ENCODE peak calls at places on chromosome 1, in nine cellular contexts. V is breast epithelium, C is A549, P is ovary, E is gastrocnemius medialis, R is tibial nerve, I is GM23248, G is lower lobe of right lung, O is esophagus squamous epithelium. J is an unnamed sample.

GRCh38 chr1:54984126-54984842 is 3.9 kb downstream of the TMEM61 start:
- DNase-seq in V (no peak), C (no peak), P (no peak), E (no peak), R (no peak), I (no peak), G (no peak), O (no peak), J (no peak)

GRCh38 chr1:31102501-31102950 is 37.0 kb upstream of the PUM1 start:
- DNase-seq in V (peak; percentile 59), C (peak; percentile 28), P (no peak), E (no peak), R (peak; percentile 53), I (peak; percentile 62), G (no peak), O (no peak), J (no peak)

GRCh38 chr1:79667848-79668696 is 661.5 kb upstream of the ADGRL4 start:
- DNase-seq in V (no peak), C (no peak), P (no peak), E (no peak), R (no peak), I (no peak), G (no peak), O (no peak), J (no peak)

GRCh38 chr1:209383422-209383821 is 200.1 kb upstream of the CAMK1G start:
- DNase-seq in V (no peak), C (no peak), P (no peak), E (no peak), R (no peak), I (no peak), G (no peak), O (no peak), J (no peak)

GRCh38 chr1:214566158-214567104 is 15.0 kb upstream of the PTPN14 start:
- DNase-seq in V (no peak), C (peak; percentile 66), P (no peak), E (no peak), R (no peak), I (peak; percentile 97), G (no peak), O (no peak), J (no peak)

GRCh38 chr1:161970633-161971032 is 53.0 kb downstream of the OLFML2B start:
- DNase-seq in V (no peak), C (no peak), P (no peak), E (no peak), R (no peak), I (no peak), G (no peak), O (no peak), J (no peak)

GRCh38 chr1:212162635-212163034 is 122.6 kb upstream of the PPP2R5A start:
- DNase-seq in V (no peak), C (no peak), P (peak; percentile 16), E (peak; percentile 61), R (peak; percentile 35), I (peak; percentile 60), G (no peak), O (no peak), J (no peak)

GRCh38 chr1:230187290-230187689 is 120.3 kb downstream of the GALNT2 start:
- DNase-seq in V (no peak), C (no peak), P (no peak), E (no peak), R (no peak), I (no peak), G (no peak), O (no peak), J (no peak)

GRCh38 chr1:206723500-206724472 is 39.1 kb downstream of the MAPKAPK2 start:
- DNase-seq in V (peak; percentile 51), C (peak; percentile 79), P (no peak), E (peak; percentile 87), R (no peak), I (peak; percentile 92), G (peak; percentile 83), O (no peak), J (peak; percentile 84)

GRCh38 chr1:206727981-206728380 is 42.6 kb upstream of the IL19 start:
- DNase-seq in V (no peak), C (no peak), P (no peak), E (no peak), R (no peak), I (no peak), G (no peak), O (no peak), J (no peak)

GRCh38 chr1:206728588-206728987 is 42.0 kb upstream of the IL19 start:
- DNase-seq in V (no peak), C (no peak), P (no peak), E (no peak), R (no peak), I (no peak), G (no peak), O (no peak), J (no peak)

GRCh38 chr1:206722751-206723499 is 38.2 kb downstream of the MAPKAPK2 start:
- DNase-seq in V (no peak), C (no peak), P (no peak), E (peak; percentile 66), R (no peak), I (peak; percentile 46), G (no peak), O (no peak), J (peak; percentile 66)

DNA sequence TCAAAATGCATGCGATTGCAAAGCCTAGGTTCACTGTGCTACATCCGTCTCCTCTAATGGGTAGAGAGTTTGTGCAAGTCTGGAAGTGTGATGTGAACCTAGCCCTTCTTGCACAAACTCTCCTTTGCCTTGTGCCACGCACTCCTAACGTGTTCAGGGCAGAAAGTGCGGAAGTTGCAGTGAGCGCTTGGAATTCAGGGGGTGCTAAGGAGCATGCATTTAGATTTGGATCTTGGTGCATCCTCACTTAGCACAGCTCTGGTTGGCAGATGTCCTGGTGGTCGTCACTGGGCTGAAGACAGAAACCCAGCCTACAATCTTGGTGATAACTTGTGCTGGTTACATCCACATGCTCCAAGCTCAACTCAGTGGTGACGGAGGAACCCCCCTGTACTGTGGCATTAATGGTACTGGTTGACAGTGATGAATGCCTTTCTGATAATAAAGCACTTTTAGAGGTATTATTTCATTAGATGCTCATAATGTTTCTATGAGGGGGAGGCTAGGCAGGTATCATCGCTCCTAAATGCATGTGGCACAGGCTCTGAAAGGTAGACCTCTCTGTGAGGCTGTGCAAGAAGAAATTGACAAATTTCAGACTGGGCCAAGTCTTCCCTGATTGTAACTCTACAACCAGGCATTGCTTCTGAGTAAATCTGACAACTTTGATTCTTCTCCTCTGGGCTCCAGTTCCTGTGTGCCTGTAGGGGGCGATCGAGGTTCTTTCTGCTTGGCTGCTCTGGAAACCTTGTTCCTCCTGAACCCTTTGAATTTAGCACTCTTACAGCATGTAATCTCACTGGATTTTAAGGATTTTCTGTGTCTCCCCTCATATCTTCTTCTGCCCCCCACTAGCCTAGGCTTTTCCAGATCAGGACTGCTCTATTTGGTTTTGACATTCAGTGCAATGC is 40.6 kb downstream of the MAPKAPK2 start:
- DNase-seq in V (no peak), C (peak; percentile 57), P (no peak), E (no peak), R (no peak), I (peak; percentile 72), G (no peak), O (no peak), J (no peak)
- H3K4me1 ChIP-seq in V (peaks cover 27% of the 10 kb centered on the region), C (peaks cover 62% of the 10 kb centered on the region), P (peaks cover 10% of the 10 kb centered on the region), E (peaks cover 69% of the 10 kb centered on the region), R (peaks cover 51% of the 10 kb centered on the region), I (peaks cover 42% of the 10 kb centered on the region), G (peaks cover 56% of the 10 kb centered on the region), O (peaks cover 74% of the 10 kb centered on the region), J (peaks cover 56% of the 10 kb centered on the region)

GRCh38 chr1:236908669-236909068 is 95.6 kb downstream of the MT1HL1 start:
- DNase-seq in V (no peak), C (no peak), P (no peak), E (no peak), R (no peak), I (no peak), G (no peak), O (no peak), J (no peak)

GRCh38 chr1:236914375-236914774 is 89.9 kb downstream of the MT1HL1 start:
- DNase-seq in V (no peak), C (no peak), P (no peak), E (no peak), R (no peak), I (no peak), G (no peak), O (no peak), J (no peak)

GRCh38 chr1:236917448-236917847 is 86.8 kb downstream of the MT1HL1 start:
- DNase-seq in V (no peak), C (no peak), P (no peak), E (no peak), R (no peak), I (no peak), G (no peak), O (no peak), J (no peak)

GRCh38 chr1:236916131-236916800 is 88.0 kb downstream of the MT1HL1 start:
- DNase-seq in V (no peak), C (no peak), P (no peak), E (no peak), R (no peak), I (no peak), G (no peak), O (no peak), J (no peak)

DNA sequence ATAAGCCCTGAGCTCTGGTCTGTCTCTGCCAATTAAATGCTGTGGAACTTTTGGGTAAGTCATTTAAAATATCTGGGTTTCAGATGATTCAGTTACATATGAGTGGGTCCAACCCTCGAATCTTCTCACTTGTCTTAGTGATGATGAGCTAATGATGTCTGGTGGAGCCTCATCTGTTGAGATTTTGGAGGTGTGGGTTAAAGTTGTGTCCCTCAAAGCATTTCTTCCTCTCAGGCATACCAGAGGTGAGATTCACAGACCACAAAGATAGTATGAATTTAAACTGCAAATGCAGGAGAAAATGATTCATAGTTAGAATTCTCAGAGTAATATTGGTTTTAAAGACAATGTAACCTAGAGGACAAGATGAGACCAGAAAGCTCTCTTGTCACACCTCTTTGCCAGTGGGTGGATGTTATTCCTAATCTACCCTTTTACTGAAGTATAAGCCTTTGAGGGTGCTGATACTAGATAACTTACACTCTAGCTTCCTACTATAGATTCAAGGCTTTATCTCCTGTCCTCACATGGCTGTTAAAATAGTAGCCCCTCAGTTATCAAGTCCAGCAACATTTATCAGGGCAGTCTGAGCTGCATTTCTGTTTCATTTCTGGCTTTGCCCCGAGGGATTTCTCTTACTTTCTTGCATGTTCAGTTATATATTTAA is 90.7 kb downstream of the MT1HL1 start:
- DNase-seq in V (no peak), C (no peak), P (no peak), E (no peak), R (no peak), I (peak; percentile 81), G (no peak), O (no peak), J (no peak)
- H3K4me3 ChIP-seq in V (no peak overlapping the region), C (no peak overlapping the region), P (no peak overlapping the region), E (no peak overlapping the region), R (no peak overlapping the region), I (no peak overlapping the region), G (no peak overlapping the region), O (no peak overlapping the region), J (no peak overlapping the region)

GRCh38 chr1:23018661-23019093 is 591 bp upstream of the KDM1A start:
- DNase-seq in V (no peak), C (no peak), P (no peak), E (no peak), R (no peak), I (peak; percentile 65), G (no peak), O (no peak), J (no peak)
- H3K27ac ChIP-seq in V (peak overlapping the region; percentile 92), C (peak overlapping the region; percentile 92), P (peak overlapping the region; percentile 92), E (peak overlapping the region; percentile 95), R (no peak overlapping the region), I (peak overlapping the region; percentile 78), G (peak overlapping the region; percentile 93), O (peak overlapping the region; percentile 96), J (peak overlapping the region; percentile 81)

DNA sequence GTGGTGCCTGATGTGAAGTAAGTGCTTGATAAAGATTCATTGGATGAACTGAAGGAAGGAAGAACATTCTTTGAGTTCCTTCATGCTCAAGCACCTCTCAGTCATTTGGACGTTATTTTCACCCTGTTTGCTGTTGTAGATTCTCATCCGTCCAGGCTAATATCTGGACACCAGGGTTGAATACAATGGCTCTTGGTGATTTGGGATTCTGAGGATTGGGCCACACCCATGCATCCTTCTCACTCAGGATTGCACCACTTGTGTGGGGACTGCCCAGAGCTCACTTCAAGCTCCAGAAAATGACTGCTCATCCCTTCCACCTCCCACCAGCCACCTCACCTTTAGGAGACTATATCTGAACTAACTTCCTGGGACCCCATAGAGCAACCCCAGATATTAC is 117.1 kb upstream of the IPO9 start:
- DNase-seq in V (no peak), C (no peak), P (no peak), E (peak; percentile 57), R (peak; percentile 43), I (peak; percentile 80), G (no peak), O (no peak), J (no peak)
- H3K4me1 ChIP-seq in V (no peaks in the 10 kb centered on the region), C (peaks cover 60% of the 10 kb centered on the region), P (peaks cover 35% of the 10 kb centered on the region), E (peaks cover 63% of the 10 kb centered on the region), R (peaks cover 83% of the 10 kb centered on the region), I (peaks cover 83% of the 10 kb centered on the region), G (peaks cover 75% of the 10 kb centered on the region), O (peaks cover 86% of the 10 kb centered on the region), J (peaks cover 61% of the 10 kb centered on the region)